ENCODE peak calls at places on chromosome 18, in seven cellular contexts. E is GM23248; Z is C1 segment of cervical spinal cord; Q is activated T-helper 1 cell treated with anti-CD3 and anti-CD28 coated beads, Interleukin-2, amount 50 U/mL, for 16 hours; H is dorsolateral prefrontal cortex; O is non-pigmented ciliary epithelial cell; D is M059J. T is an unnamed sample.
A peak's percentile ranks its signal among the peaks of the same experiment; 100 is the strongest.

GRCh38 chr18:68925268-68925667 is 127.4 kb downstream of the CCDC102B start:
- DNase-seq in Z (no peak), O (no peak), E (peak; percentile 23), D (peak; percentile 8), H (no peak), Q (no peak), T (no peak)

GRCh38 chr18:27599202-27599829 is 414.2 kb upstream of the CHST9 start:
- DNase-seq in H (no peak), Q (no peak), Z (peak; percentile 12), D (peak; percentile 38), E (peak; percentile 62), O (no peak), T (peak; percentile 25)

GRCh38 chr18:77230645-77231044 is 19.0 kb upstream of the GALR1 start:
- DNase-seq in E (no peak), H (no peak), D (no peak), Q (no peak), Z (no peak), O (no peak), T (no peak)

GRCh38 chr18:10852610-10853303 is 296.6 kb downstream of the PIEZO2 start:
- DNase-seq in D (peak; percentile 32), Z (no peak), Q (no peak), O (no peak), H (no peak), E (no peak), T (no peak)

GRCh38 chr18:61957801-61958516 is 65.2 kb upstream of the RNF152 start:
- DNase-seq in H (no peak), O (no peak), E (no peak), D (peak; percentile 40), Z (no peak), Q (no peak), T (no peak)

GRCh38 chr18:3663870-3664512 is 214.0 kb downstream of the TGIF1 start:
- DNase-seq in H (no peak), E (no peak), O (no peak), D (no peak), Z (no peak), Q (no peak), T (no peak)

GRCh38 chr18:48563027-48563426 is 24.2 kb downstream of the CTIF start:
- DNase-seq in D (peak; percentile 92), Q (no peak), E (peak; percentile 96), Z (no peak), O (peak; percentile 50), H (no peak), T (no peak)

GRCh38 chr18:36176177-36176584 is 11.1 kb upstream of the MOCOS start:
- DNase-seq in Q (no peak), O (no peak), H (no peak), D (peak; percentile 84), Z (no peak), E (no peak), T (no peak)

GRCh38 chr18:73774836-73775509 is 372.7 kb downstream of the FBXO15 start:
- DNase-seq in O (no peak), H (peak; percentile 54), Q (no peak), Z (no peak), E (no peak), D (peak; percentile 73), T (no peak)

GRCh38 chr18:60975419-60975818 is 357.8 kb upstream of the CDH20 start:
- DNase-seq in E (peak; percentile 2), Q (no peak), O (no peak), D (no peak), Z (no peak), H (no peak), T (no peak)

GRCh38 chr18:23703057-23703986 is 14.1 kb downstream of the LAMA3 start:
- DNase-seq in O (peak; percentile 38), H (no peak), E (peak; percentile 84), D (peak; percentile 78), Q (no peak), Z (no peak), T (no peak)

GRCh38 chr18:33316146-33316587 is 124.4 kb downstream of the CCDC178 start:
- DNase-seq in Z (no peak), D (no peak), H (no peak), Q (no peak), O (no peak), E (no peak), T (no peak)

GRCh38 chr18:370753-371615 is 103.1 kb upstream of the THOC1 start:
- DNase-seq in O (no peak), Q (no peak), Z (no peak), D (no peak), H (no peak), E (no peak), T (no peak)

GRCh38 chr18:74742573-74742972 is 144.9 kb downstream of the ZNF407 start:
- DNase-seq in D (peak; percentile 32), Q (no peak), Z (no peak), H (no peak), E (peak; percentile 22), O (no peak), T (no peak)

GRCh38 chr18:23689616-23690504 is 607 bp downstream of the LAMA3 start:
- DNase-seq in Z (peak; percentile 1), H (no peak), O (no peak), E (no peak), D (no peak), Q (no peak), T (no peak)

GRCh38 chr18:43422483-43422882 is 145.2 kb upstream of the SYT4 start:
- DNase-seq in D (peak; percentile 8), O (no peak), E (peak; percentile 8), H (no peak), Q (no peak), Z (no peak), T (no peak)

GRCh38 chr18:55337153-55337552 is 250.8 kb downstream of the TCF4 start:
- DNase-seq in Q (no peak), E (no peak), H (no peak), Z (no peak), O (no peak), D (no peak), T (no peak)

GRCh38 chr18:56992777-56993176 is 154.1 kb upstream of the BOD1L2 start:
- DNase-seq in H (no peak), Q (no peak), Z (no peak), E (peak; percentile 12), D (peak; percentile 22), O (no peak), T (no peak)

GRCh38 chr18:44507729-44508325 is 172.9 kb upstream of the SETBP1 start:
- DNase-seq in O (no peak), Q (no peak), D (no peak), H (no peak), E (no peak), Z (peak; percentile 41), T (peak; percentile 19)

GRCh38 chr18:31490387-31490786 is 7.6 kb upstream of the DSG2 start:
- DNase-seq in E (no peak), D (no peak), Q (no peak), H (no peak), Z (no peak), O (no peak), T (no peak)

GRCh38 chr18:8701546-8702118 is 3.7 kb upstream of the MTCL1 start:
- DNase-seq in Q (no peak), D (peak; percentile 85), H (no peak), O (no peak), Z (no peak), E (peak; percentile 92), T (no peak)

GRCh38 chr18:12287684-12288405 is 20.2 kb upstream of the TUBB6 start:
- DNase-seq in O (peak; percentile 88), H (no peak), E (peak; percentile 96), Q (no peak), D (peak; percentile 75), Z (peak; percentile 7), T (no peak)

GRCh38 chr18:46866524-46866923 is 50.8 kb downstream of the PIAS2 start:
- DNase-seq in O (no peak), Z (no peak), D (no peak), H (no peak), E (no peak), Q (no peak), T (no peak)

GRCh38 chr18:48854780-48855179 is 96.0 kb downstream of the SMAD7 start:
- DNase-seq in D (no peak), O (no peak), E (no peak), Q (no peak), H (no peak), Z (no peak), T (no peak)

GRCh38 chr18:36095936-36096519 is 28.7 kb upstream of the RPRD1A start:
- DNase-seq in D (peak; percentile 60), Z (no peak), O (peak; percentile 45), E (peak; percentile 81), H (no peak), Q (no peak), T (no peak)

GRCh38 chr18:58866261-58867232 is 1.9 kb downstream of the ZNF532 start:
- DNase-seq in E (no peak), O (no peak), Z (no peak), Q (no peak), D (no peak), H (no peak), T (no peak)

GRCh38 chr18:8987250-8987649 is 115.2 kb upstream of the NDUFV2 start:
- DNase-seq in Z (no peak), Q (no peak), E (peak; percentile 86), H (peak; percentile 58), O (no peak), D (peak; percentile 83), T (no peak)

GRCh38 chr18:10430696-10431095 is 23.7 kb upstream of the APCDD1 start:
- DNase-seq in E (no peak), H (no peak), Z (no peak), Q (no peak), O (no peak), D (no peak), T (no peak)

GRCh38 chr18:79736230-79736629 is 56.6 kb downstream of the CTDP1 start:
- DNase-seq in D (no peak), O (no peak), Q (no peak), Z (no peak), E (no peak), H (peak; percentile 36), T (no peak)

GRCh38 chr18:73340135-73340934 is 472.5 kb upstream of the NETO1 start:
- DNase-seq in E (peak; percentile 37), Q (no peak), Z (no peak), H (no peak), D (peak; percentile 54), O (peak; percentile 36), T (no peak)

GRCh38 chr18:13422541-13423147 is 204.1 kb downstream of the LDLRAD4 start:
- DNase-seq in Z (no peak), E (no peak), H (no peak), Q (no peak), D (no peak), O (no peak), T (no peak)

GRCh38 chr18:79964330-79965118 is at the start of gene HSBP1L1:
- DNase-seq in Q (peak; percentile 43), E (peak; percentile 81), D (peak; percentile 32), Z (peak; percentile 37), O (no peak), H (no peak), T (peak; percentile 45)

GRCh38 chr18:23038712-23039111 is 96.6 kb upstream of the CABLES1 start:
- DNase-seq in H (no peak), Z (no peak), E (peak; percentile 86), Q (no peak), O (no peak), D (peak; percentile 94), T (no peak)

GRCh38 chr18:10477121-10477862 is 22.9 kb downstream of the APCDD1 start:
- DNase-seq in Z (no peak), H (no peak), E (no peak), Q (no peak), D (no peak), O (no peak), T (no peak)